ENCODE peak calls at places on chromosomes 3 and 15, in nine cellular contexts. One of them, this sample, is unnamed. For H3K9me3, the result is how much of the 10 kb centered on the place peaks cover.

GRCh38 chr3:114401346-114401745 is 107.5 kb downstream of the TIGIT start:
- DNase-seq in endodermal cell: no peak
- DNase-seq in Peyer's patch: no peak
- DNase-seq in fibroblast of lung: no peak
- DNase-seq in cardiac muscle cell: no peak
- DNase-seq in psoas muscle: no peak
- DNase-seq in right lobe of liver: no peak
- DNase-seq in pancreas: no peak
- DNase-seq in endothelial cell of umbilical vein: no peak
- DNase-seq in this sample: no peak

GRCh38 chr3:37346227-37347005 is 172.0 kb upstream of the LRRFIP2 start:
- DNase-seq in fibroblast of lung: no peak
- DNase-seq in pancreas: no peak
- DNase-seq in psoas muscle: no peak
- DNase-seq in endodermal cell: no peak
- DNase-seq in endothelial cell of umbilical vein: peak
- DNase-seq in cardiac muscle cell: no peak
- DNase-seq in right lobe of liver: no peak
- DNase-seq in Peyer's patch: no peak
- DNase-seq in this sample: no peak

GRCh38 chr15:80468776-80469175 is 64.6 kb downstream of the ARNT2 start:
- DNase-seq in pancreas: no peak
- DNase-seq in endodermal cell: no peak
- DNase-seq in psoas muscle: no peak
- DNase-seq in fibroblast of lung: no peak
- DNase-seq in cardiac muscle cell: no peak
- DNase-seq in Peyer's patch: no peak
- DNase-seq in right lobe of liver: no peak
- DNase-seq in endothelial cell of umbilical vein: no peak
- DNase-seq in this sample: no peak

GRCh38 chr3:95923496-95924210 is 890.7 kb upstream of the EPHA6 start:
- DNase-seq in fibroblast of lung: peak
- DNase-seq in endodermal cell: no peak
- DNase-seq in cardiac muscle cell: peak
- DNase-seq in pancreas: no peak
- DNase-seq in endothelial cell of umbilical vein: peak
- DNase-seq in psoas muscle: no peak
- DNase-seq in Peyer's patch: no peak
- DNase-seq in right lobe of liver: no peak
- DNase-seq in this sample: no peak

GRCh38 chr3:170500995-170501394 is 82.3 kb downstream of the CLDN11 start:
- DNase-seq in fibroblast of lung: no peak
- DNase-seq in right lobe of liver: no peak
- DNase-seq in Peyer's patch: no peak
- DNase-seq in cardiac muscle cell: no peak
- DNase-seq in pancreas: no peak
- DNase-seq in endothelial cell of umbilical vein: no peak
- DNase-seq in psoas muscle: no peak
- DNase-seq in endodermal cell: no peak
- DNase-seq in this sample: no peak

GRCh38 chr15:68318008-68318835 is 40.7 kb downstream of the FEM1B start:
- DNase-seq in pancreas: no peak
- DNase-seq in cardiac muscle cell: no peak
- DNase-seq in Peyer's patch: no peak
- DNase-seq in endodermal cell: peak
- DNase-seq in fibroblast of lung: no peak
- DNase-seq in right lobe of liver: no peak
- DNase-seq in endothelial cell of umbilical vein: no peak
- DNase-seq in psoas muscle: no peak
- DNase-seq in this sample: no peak

GRCh38 chr3:98521897-98522537 is 685 bp downstream of the CLDND1 start:
- DNase-seq in psoas muscle: peak
- DNase-seq in right lobe of liver: peak
- DNase-seq in Peyer's patch: no peak
- DNase-seq in endothelial cell of umbilical vein: peak
- DNase-seq in endodermal cell: peak
- DNase-seq in cardiac muscle cell: peak
- DNase-seq in pancreas: peak
- DNase-seq in fibroblast of lung: peak
- DNase-seq in this sample: peak

GRCh38 chr3:169634618-169635236 is 28.8 kb downstream of the MECOM start:
- DNase-seq in endodermal cell: no peak
- DNase-seq in pancreas: peak
- DNase-seq in endothelial cell of umbilical vein: no peak
- DNase-seq in right lobe of liver: no peak
- DNase-seq in Peyer's patch: no peak
- DNase-seq in fibroblast of lung: peak
- DNase-seq in cardiac muscle cell: peak
- DNase-seq in psoas muscle: no peak
- DNase-seq in this sample: peak

GRCh38 chr3:47008258-47008671 is 28.8 kb downstream of the NBEAL2 start:
- DNase-seq in fibroblast of lung: no peak
- DNase-seq in pancreas: no peak
- DNase-seq in psoas muscle: peak
- DNase-seq in cardiac muscle cell: no peak
- DNase-seq in Peyer's patch: no peak
- DNase-seq in right lobe of liver: peak
- DNase-seq in endodermal cell: no peak
- DNase-seq in endothelial cell of umbilical vein: no peak
- DNase-seq in this sample: no peak

GRCh38 chr3:98328933-98329332 is 24.7 kb upstream of the OR5K4 start:
- DNase-seq in right lobe of liver: no peak
- DNase-seq in fibroblast of lung: no peak
- DNase-seq in endothelial cell of umbilical vein: no peak
- DNase-seq in psoas muscle: peak
- DNase-seq in pancreas: no peak
- DNase-seq in Peyer's patch: no peak
- DNase-seq in endodermal cell: no peak
- DNase-seq in cardiac muscle cell: no peak
- DNase-seq in this sample: no peak

GRCh38 chr3:149009732-149010131 is 18.4 kb downstream of the GYG1 start:
- DNase-seq in right lobe of liver: no peak
- DNase-seq in Peyer's patch: peak
- DNase-seq in fibroblast of lung: no peak
- DNase-seq in psoas muscle: no peak
- DNase-seq in endodermal cell: no peak
- DNase-seq in endothelial cell of umbilical vein: no peak
- DNase-seq in cardiac muscle cell: no peak
- DNase-seq in pancreas: no peak
- DNase-seq in this sample: no peak

GRCh38 chr3:129441782-129442181 is 1.8 kb downstream of the IFT122 start:
- DNase-seq in fibroblast of lung: peak
- DNase-seq in pancreas: no peak
- DNase-seq in endothelial cell of umbilical vein: peak
- DNase-seq in Peyer's patch: no peak
- DNase-seq in right lobe of liver: no peak
- DNase-seq in psoas muscle: no peak
- DNase-seq in cardiac muscle cell: peak
- DNase-seq in endodermal cell: no peak
- DNase-seq in this sample: no peak

GRCh38 chr3:104598848-104599501 is 767.7 kb upstream of the ALCAM start:
- DNase-seq in psoas muscle: no peak
- DNase-seq in cardiac muscle cell: no peak
- DNase-seq in endodermal cell: no peak
- DNase-seq in Peyer's patch: no peak
- DNase-seq in endothelial cell of umbilical vein: no peak
- DNase-seq in fibroblast of lung: no peak
- DNase-seq in right lobe of liver: no peak
- DNase-seq in pancreas: no peak
- DNase-seq in this sample: no peak

GRCh38 chr3:29515451-29515850 is 234.6 kb downstream of the RBMS3 start:
- DNase-seq in Peyer's patch: no peak
- DNase-seq in pancreas: no peak
- DNase-seq in endothelial cell of umbilical vein: peak
- DNase-seq in fibroblast of lung: no peak
- DNase-seq in right lobe of liver: no peak
- DNase-seq in psoas muscle: no peak
- DNase-seq in cardiac muscle cell: no peak
- DNase-seq in endodermal cell: peak
- DNase-seq in this sample: no peak

DNA sequence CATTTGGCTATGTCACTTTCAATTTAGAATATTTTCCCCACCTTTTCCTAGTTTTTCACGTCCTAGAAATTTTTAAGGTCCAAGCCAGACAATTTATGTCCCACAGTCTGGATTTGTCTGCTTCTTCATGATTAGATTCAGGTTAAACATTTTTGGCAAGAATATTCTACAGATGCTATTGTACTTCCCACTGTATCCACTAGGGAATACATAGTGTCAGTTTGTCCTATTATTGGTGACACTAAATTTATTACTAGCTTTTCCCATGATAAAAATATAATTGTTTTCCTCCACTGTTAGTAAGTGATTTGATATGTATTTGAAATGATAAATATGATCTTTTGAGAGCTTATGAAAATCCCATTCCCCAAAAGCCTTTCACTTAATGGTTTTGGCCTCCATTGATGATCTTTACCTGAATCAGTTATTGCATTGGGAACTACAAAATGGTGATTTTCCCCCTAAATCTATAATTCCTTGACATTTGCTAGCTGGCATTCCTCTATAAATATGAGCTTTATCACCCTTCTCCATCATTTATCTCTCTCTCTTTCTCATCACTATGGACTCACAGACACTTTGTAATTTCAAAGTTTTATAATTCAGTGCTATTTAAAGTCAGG is 8.3 kb downstream of the ARL14 start:
- DNase-seq in right lobe of liver: no peak
- DNase-seq in endodermal cell: no peak
- DNase-seq in fibroblast of lung: no peak
- DNase-seq in pancreas: no peak
- DNase-seq in Peyer's patch: no peak
- DNase-seq in endothelial cell of umbilical vein: no peak
- DNase-seq in psoas muscle: no peak
- DNase-seq in cardiac muscle cell: no peak
- DNase-seq in this sample: no peak
- TF ChIP-seq CTCF in right lobe of liver: peak
- TF ChIP-seq CTCF in endodermal cell: peak
- TF ChIP-seq CTCF in fibroblast of lung: peak
- TF ChIP-seq CTCF in pancreas: peak
- TF ChIP-seq CTCF in Peyer's patch: peak
- TF ChIP-seq CTCF in endothelial cell of umbilical vein: no peak
- TF ChIP-seq CTCF in psoas muscle: peak
- TF ChIP-seq CTCF in cardiac muscle cell: peak
- TF ChIP-seq CTCF in this sample: no peak

DNA sequence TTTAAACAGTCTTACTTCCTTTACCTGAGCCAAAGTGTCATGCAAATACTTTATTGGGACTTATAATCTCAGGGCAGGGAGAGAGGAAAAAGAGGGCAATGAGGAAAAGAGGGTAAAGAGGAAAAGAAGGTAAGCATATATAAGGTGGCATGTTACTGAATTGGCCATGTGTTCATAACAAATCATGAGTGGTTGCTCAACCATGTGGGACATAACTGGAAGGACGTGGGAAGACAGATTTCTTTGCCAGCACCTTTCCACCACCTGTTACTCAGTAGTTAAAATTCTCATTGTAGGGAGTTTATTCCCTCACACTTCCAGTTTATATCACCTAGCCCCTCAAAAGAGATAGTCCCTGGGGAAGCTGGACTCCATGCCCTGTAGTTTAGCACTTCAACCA is 54.7 kb upstream of the TPRG1 start:
- DNase-seq in cardiac muscle cell: no peak
- DNase-seq in psoas muscle: no peak
- DNase-seq in fibroblast of lung: no peak
- DNase-seq in pancreas: no peak
- DNase-seq in right lobe of liver: no peak
- DNase-seq in endodermal cell: no peak
- DNase-seq in endothelial cell of umbilical vein: no peak
- DNase-seq in Peyer's patch: no peak
- DNase-seq in this sample: no peak
- H3K27ac ChIP-seq in cardiac muscle cell: no peak
- H3K27ac ChIP-seq in psoas muscle: peak
- H3K27ac ChIP-seq in fibroblast of lung: no peak
- H3K27ac ChIP-seq in pancreas: no peak
- H3K27ac ChIP-seq in right lobe of liver: no peak
- H3K27ac ChIP-seq in endodermal cell: no peak
- H3K27ac ChIP-seq in endothelial cell of umbilical vein: no peak
- H3K27ac ChIP-seq in Peyer's patch: no peak
- H3K27ac ChIP-seq in this sample: no peak

DNA sequence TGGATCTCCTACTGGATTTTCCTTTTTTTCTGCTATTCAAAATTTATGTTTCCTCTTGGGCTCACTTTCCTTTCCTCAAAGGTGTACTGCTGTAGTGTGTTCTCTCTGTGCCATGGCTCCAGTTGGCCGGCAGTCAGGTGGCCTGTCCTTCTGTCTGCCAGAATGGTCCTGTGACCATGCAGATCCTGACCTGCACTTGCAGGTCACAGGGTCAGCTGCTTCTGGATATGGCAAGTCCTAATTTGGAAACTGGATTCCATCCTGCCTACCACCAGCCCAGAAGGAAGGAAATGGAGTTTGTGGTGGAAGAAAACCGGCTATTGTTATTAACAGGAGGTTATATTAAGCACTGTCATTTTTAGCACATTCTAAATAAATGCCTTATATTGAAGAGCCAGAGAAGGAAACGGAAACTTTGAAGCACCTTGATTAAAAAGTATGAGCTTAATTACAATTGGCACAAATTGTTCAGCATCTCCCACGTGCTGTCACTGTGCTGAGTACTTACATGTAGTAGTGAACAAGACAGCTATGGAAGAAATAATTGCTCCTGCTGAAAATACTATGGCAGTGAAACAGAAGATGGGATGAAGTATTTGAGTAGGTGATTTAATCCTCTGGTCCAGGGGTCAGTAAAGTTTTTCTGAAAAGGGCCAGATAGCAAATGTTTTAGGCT is 362.8 kb downstream of the PTPRG start:
- DNase-seq in psoas muscle: peak
- DNase-seq in fibroblast of lung: no peak
- DNase-seq in Peyer's patch: no peak
- DNase-seq in cardiac muscle cell: no peak
- DNase-seq in right lobe of liver: peak
- DNase-seq in endothelial cell of umbilical vein: peak
- DNase-seq in pancreas: no peak
- DNase-seq in endodermal cell: no peak
- DNase-seq in this sample: no peak
- H3K9me3 ChIP-seq in psoas muscle: under half
- H3K9me3 ChIP-seq in fibroblast of lung: under half
- H3K9me3 ChIP-seq in Peyer's patch: under half
- H3K9me3 ChIP-seq in cardiac muscle cell: under half
- H3K9me3 ChIP-seq in right lobe of liver: under half
- H3K9me3 ChIP-seq in endothelial cell of umbilical vein: under half
- H3K9me3 ChIP-seq in pancreas: under half
- H3K9me3 ChIP-seq in endodermal cell: under half
- H3K9me3 ChIP-seq in this sample: under half

DNA sequence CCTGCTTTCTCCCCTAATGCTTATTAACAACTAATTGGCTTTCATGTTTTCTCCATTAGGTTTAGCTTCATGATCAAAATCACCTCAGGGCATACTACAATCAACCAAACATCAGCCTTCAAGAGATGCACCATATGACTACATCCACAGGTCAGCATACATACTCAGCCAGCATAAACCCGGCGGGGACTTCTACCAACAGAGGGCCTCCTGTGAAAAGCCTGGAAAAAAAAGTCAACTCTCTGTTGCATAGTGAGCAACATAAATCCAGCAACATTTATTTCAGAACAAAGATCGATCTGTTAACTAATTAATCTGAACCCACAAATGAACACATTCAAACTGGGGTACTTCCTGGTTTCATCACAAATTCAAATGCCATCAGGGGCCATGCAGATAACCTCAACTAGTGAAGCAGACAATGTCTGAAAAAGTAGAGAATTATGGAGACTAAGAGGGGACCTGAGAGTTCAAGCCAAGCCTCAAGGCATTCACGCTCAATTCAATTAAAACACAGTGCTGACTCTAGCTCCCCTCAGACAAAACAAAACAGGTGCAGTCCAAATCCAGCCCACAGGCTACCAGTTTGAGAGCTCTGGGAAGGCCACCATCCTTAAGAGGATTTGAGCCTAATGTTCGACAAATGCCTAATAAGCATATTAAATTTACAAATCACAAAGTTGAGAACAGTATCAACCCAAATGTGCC is 124.5 kb downstream of the MAGI1 start:
- DNase-seq in psoas muscle: no peak
- DNase-seq in endodermal cell: no peak
- DNase-seq in fibroblast of lung: peak
- DNase-seq in endothelial cell of umbilical vein: peak
- DNase-seq in pancreas: no peak
- DNase-seq in cardiac muscle cell: peak
- DNase-seq in right lobe of liver: no peak
- DNase-seq in Peyer's patch: no peak
- DNase-seq in this sample: no peak
- TF ChIP-seq CTCF in psoas muscle: peak
- TF ChIP-seq CTCF in endodermal cell: peak
- TF ChIP-seq CTCF in fibroblast of lung: peak
- TF ChIP-seq CTCF in endothelial cell of umbilical vein: no peak
- TF ChIP-seq CTCF in pancreas: no peak
- TF ChIP-seq CTCF in cardiac muscle cell: peak
- TF ChIP-seq CTCF in right lobe of liver: peak
- TF ChIP-seq CTCF in Peyer's patch: no peak
- TF ChIP-seq CTCF in this sample: no peak

This sample was measured in CD4-positive, alpha-beta T cell.